ENCODE peak calls at places on chromosomes 13 and 19, in four cellular contexts. I is progenitor cell of endocrine pancreas, X is AG09309, C is thoracic aorta. R is an unnamed sample.

GRCh38 chr19:3275068-3275582 is 50.7 kb downstream of the CELF5 start:
- DNase-seq in I (peak; percentile 49), X (no peak), C (no peak), R (no peak)

GRCh38 chr13:44739120-44739519 is 163.0 kb upstream of the TSC22D1 start:
- DNase-seq in I (no peak), X (no peak), C (no peak), R (no peak)

GRCh38 chr13:85798999-85799646 is at the start of gene SLITRK6:
- DNase-seq in I (no peak), X (peak; percentile 7), C (no peak), R (no peak)

GRCh38 chr19:40718774-40719391 is 2.0 kb downstream of the ITPKC start:
- DNase-seq in I (peak; percentile 51), X (no peak), C (no peak), R (no peak)

GRCh38 chr19:54366811-54367210 is 2.1 kb upstream of the LAIR1 start:
- DNase-seq in I (no peak), X (no peak), C (no peak), R (no peak)

GRCh38 chr19:24054044-24054935 is 32.7 kb upstream of the ZNF254 start:
- DNase-seq in I (no peak), X (peak; percentile 67), C (no peak), R (no peak)

GRCh38 chr13:20993661-20994440 is 67.5 kb downstream of the LATS2 start:
- DNase-seq in I (no peak), X (peak; percentile 88), C (no peak), R (no peak)

GRCh38 chr13:111572956-111573355 is 252.5 kb downstream of the TEX29 start:
- DNase-seq in I (no peak), X (no peak), C (no peak), R (no peak)

DNA sequence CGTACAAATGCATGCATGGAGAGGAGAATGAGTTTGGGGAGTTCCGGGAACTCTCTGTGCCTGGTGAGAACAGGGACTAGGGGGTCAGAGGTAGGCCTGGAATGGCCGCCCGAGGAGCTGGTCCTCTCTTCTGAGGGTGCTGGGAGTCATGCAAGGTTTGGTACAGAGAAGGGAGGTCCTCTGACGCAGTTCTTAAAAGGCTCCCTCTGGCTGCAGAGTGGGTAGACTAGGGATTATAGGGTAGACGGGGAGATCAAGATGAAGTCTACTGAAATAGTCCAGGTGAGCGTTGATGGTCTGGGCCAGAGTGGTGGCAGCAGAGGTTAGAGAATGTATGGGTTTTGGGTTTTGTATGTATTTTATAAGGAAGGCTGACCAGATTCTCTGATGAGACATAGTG is 796 bp downstream of the ZNF304 start:
- DNase-seq in I (no peak), X (no peak), C (no peak), R (no peak)
- TF ChIP-seq CTCF in I (no peak), X (no peak), C (no peak), R (no peak)

GRCh38 chr13:33153421-33154381 is 131.9 kb downstream of the STARD13 start:
- DNase-seq in I (no peak), X (no peak), C (peak; percentile 11), R (no peak)
- TF ChIP-seq CTCF in I (no peak), X (no peak), C (peak; percentile 27), R (no peak)

GRCh38 chr13:91349992-91350911 is 2.8 kb downstream of the MIR17HG start:
- DNase-seq in I (no peak), X (no peak), C (no peak), R (no peak)

GRCh38 chr13:91347996-91348905 is 764 bp downstream of the MIR17HG start:
- DNase-seq in I (peak; percentile 37), X (no peak), C (no peak), R (peak; percentile 60)

GRCh38 chr13:91347212-91347995 is at the start of gene MIR17HG:
- DNase-seq in I (peak; percentile 84), X (peak; percentile 18), C (peak; percentile 56), R (peak; percentile 84)

GRCh38 chr13:91346848-91347211 is 657 bp upstream of the MIR17HG start:
- DNase-seq in I (peak; percentile 11), X (no peak), C (no peak), R (peak; percentile 34)

DNA sequence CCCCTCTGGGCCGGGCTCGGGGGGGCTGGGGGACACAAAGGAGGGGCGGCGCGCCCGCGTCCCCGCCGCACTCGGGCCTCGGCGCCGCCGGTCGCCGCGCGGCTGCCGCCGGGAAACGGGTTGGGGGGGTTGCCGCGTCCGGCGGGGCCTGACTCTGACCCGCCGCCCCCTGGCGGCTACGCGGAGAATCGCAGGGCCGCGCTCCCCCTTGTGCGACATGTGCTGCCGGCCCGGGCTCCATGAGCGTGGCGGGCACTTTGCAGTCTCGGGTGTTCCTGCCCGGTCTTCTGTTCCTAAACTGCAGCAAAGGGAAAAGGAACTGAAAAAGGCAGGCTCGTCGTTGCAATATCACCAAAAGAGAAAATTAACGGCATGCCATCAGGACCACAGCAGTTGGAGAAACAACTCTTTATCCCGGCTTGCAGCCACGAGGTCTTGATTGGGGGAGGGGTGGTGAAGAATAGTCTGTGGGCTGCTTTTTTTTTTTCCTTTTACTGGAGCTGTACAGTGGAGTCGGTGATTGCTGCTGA is 1.5 kb downstream of the MIR17HG start:
- DNase-seq in I (peak; percentile 95), X (peak; percentile 45), C (peak; percentile 84), R (peak; percentile 88)
- TF ChIP-seq CTCF in I (peak; percentile 95), X (peak; percentile 85), C (peak; percentile 93), R (peak; percentile 85)

DNA sequence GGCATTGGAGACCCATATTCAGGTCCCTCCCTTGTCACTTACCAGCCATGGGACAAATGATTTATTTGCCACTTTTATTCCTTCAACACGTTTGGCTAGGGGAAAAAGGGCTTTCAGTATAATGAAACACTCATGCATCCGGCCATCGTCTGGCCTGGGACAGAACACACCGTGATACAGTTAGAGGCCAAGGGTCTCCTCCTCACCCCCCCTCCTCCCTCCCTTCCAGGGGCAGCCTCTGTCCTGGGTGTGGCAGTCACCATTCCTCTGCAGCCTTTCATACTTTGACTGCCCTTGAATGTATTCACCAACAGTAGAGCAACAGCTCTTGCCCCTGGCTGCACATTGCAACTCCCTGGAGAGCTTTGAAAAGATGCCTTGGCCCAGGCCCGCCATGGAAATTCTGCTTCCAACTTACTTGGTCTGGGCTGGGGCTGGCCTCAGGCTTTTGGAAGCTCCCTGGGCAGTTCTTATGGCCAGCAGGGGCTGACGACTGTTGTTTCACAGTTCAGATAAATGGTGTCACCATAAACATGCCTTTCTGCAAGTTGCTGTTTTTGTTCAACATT is 3.0 kb downstream of the PAK4 start:
- DNase-seq in I (no peak), X (no peak), C (no peak), R (no peak)
- TF ChIP-seq CTCF in I (no peak), X (no peak), C (no peak), R (no peak)

R was measured in CD8-positive, alpha-beta T cell.